ENCODE peak calls at places on chromosome 19, in seven cellular contexts. Z is activated naive CD4-positive, alpha-beta T cell treated with anti-CD3 and anti-CD28 coated beads for 36 hours; P is amniotic epithelial cell; K is NCI-H2081 treated with DMSO at 0.1 percent for 48 hours; Y is NCI-H1092; W is ovary; J is omental fat pad. L is an unnamed sample.

GRCh38 chr19:11549386-11549953 is 9.6 kb downstream of the ELOF1 start:
- DNase-seq in J (no peak), Z (no peak), W (peak), Y (no peak), K (no peak), P (no peak), L (no peak)

GRCh38 chr19:743168-743687 is 7.7 kb upstream of the MISP start:
- DNase-seq in K (no peak), W (no peak), Y (no peak), P (no peak), J (no peak), Z (no peak), L (peak)

GRCh38 chr19:29564574-29565005 is 38.8 kb downstream of the VSTM2B start:
- DNase-seq in W (no peak), Y (peak), J (no peak), Z (no peak), K (no peak), P (no peak), L (peak)

GRCh38 chr19:56076413-56076998 is 44.6 kb downstream of the ZNF787 start:
- DNase-seq in J (peak), K (peak), Z (peak), W (peak), Y (no peak), P (peak), L (peak)

GRCh38 chr19:45464274-45464673 is 3.5 kb upstream of the FOSB start:
- DNase-seq in K (no peak), Z (no peak), J (no peak), P (no peak), W (no peak), Y (no peak), L (no peak)

GRCh38 chr19:19485998-19486290 is 29.4 kb downstream of the TSSK6 start:
- DNase-seq in Y (no peak), K (no peak), J (no peak), Z (no peak), P (no peak), W (no peak), L (no peak)

GRCh38 chr19:24033962-24034342 is 53.0 kb upstream of the ZNF254 start:
- DNase-seq in J (peak), K (no peak), Z (peak), W (peak), Y (no peak), P (peak), L (peak)

GRCh38 chr19:13850910-13851753 is 25.8 kb upstream of the NANOS3 start:
- DNase-seq in Z (peak), W (peak), P (peak), Y (no peak), K (no peak), J (peak), L (peak)

GRCh38 chr19:37719111-37719926 is at the start of gene ZNF607:
- DNase-seq in Z (peak), W (peak), K (peak), Y (peak), P (peak), J (peak), L (peak)

L was measured in mesendoderm.